ENCODE peak calls at places on chromosomes 3 and 15, in seven cellular contexts. M is body of pancreas; N is CD4-positive, CD25-positive, alpha-beta regulatory T cell; F is H9; R is pancreas; K is GM23338; X is HL-60. Z is an unnamed sample.

GRCh38 chr3:79729096-79729495 is 38.7 kb downstream of the ROBO1 start:
- DNase-seq in F (no peak), N (no peak), M (no peak), K (no peak), R (no peak), X (no peak), Z (no peak)

GRCh38 chr3:174488527-174488926 is 370.6 kb upstream of the NAALADL2 start:
- DNase-seq in F (no peak), M (no peak), N (no peak), X (no peak), R (no peak), K (no peak), Z (no peak)

GRCh38 chr15:70608156-70608555 is 155.2 kb downstream of the UACA start:
- DNase-seq in M (no peak), X (no peak), N (no peak), R (no peak), F (no peak), K (peak), Z (no peak)

GRCh38 chr3:159616234-159616825 is 372.3 kb upstream of the IL12A start:
- DNase-seq in M (no peak), R (no peak), X (no peak), K (peak), F (peak), N (no peak), Z (no peak)

GRCh38 chr15:90040618-90041017 is 39.5 kb downstream of the ZNF710 start:
- DNase-seq in K (no peak), X (no peak), N (no peak), R (peak), M (no peak), F (no peak), Z (no peak)

GRCh38 chr3:142651711-142652110 is 55.5 kb downstream of the PLS1 start:
- DNase-seq in R (no peak), K (no peak), X (no peak), N (no peak), M (no peak), F (no peak), Z (no peak)

GRCh38 chr15:69685524-69686452 is 233.2 kb downstream of the RPLP1 start:
- DNase-seq in X (no peak), R (no peak), F (no peak), N (no peak), K (no peak), M (no peak), Z (no peak)

GRCh38 chr3:73144276-73144675 is 82.8 kb downstream of the EBLN2 start:
- DNase-seq in F (no peak), K (no peak), N (no peak), R (no peak), X (no peak), M (no peak), Z (no peak)

GRCh38 chr3:193842029-193842782 is 249.2 kb downstream of the OPA1 start:
- DNase-seq in K (no peak), M (no peak), N (no peak), X (peak), R (no peak), F (no peak), Z (no peak)

GRCh38 chr15:56693761-56694160 is 39.5 kb downstream of the ZNF280D start:
- DNase-seq in M (no peak), F (no peak), N (no peak), K (no peak), R (no peak), X (no peak), Z (no peak)

GRCh38 chr15:58771621-58772235 is 626 bp downstream of the MINDY2 start:
- DNase-seq in F (peak), R (peak), N (peak), M (peak), K (peak), X (peak), Z (no peak)

GRCh38 chr3:12544652-12545472 is 437 bp downstream of the MKRN2OS start:
- DNase-seq in R (no peak), N (no peak), K (no peak), X (no peak), F (peak), M (no peak), Z (no peak)

GRCh38 chr3:20984594-20985207 is 766.3 kb downstream of the ZNF385D start:
- DNase-seq in N (no peak), X (no peak), K (no peak), F (no peak), M (no peak), R (no peak), Z (no peak)

GRCh38 chr3:156005698-156006097 is 114.7 kb upstream of the KCNAB1 start:
- DNase-seq in F (no peak), M (no peak), X (no peak), K (no peak), R (no peak), N (no peak), Z (no peak)

GRCh38 chr3:127072971-127073851 is 90.3 kb downstream of the PLXNA1 start:
- DNase-seq in R (peak), K (no peak), M (no peak), F (no peak), X (no peak), N (no peak), Z (no peak)

GRCh38 chr15:70741677-70742293 is 21.6 kb downstream of the UACA start:
- DNase-seq in K (no peak), N (no peak), X (no peak), F (no peak), R (no peak), M (no peak), Z (no peak)

GRCh38 chr3:15287565-15288330 is 44.6 kb downstream of the SH3BP5 start:
- DNase-seq in X (peak), R (no peak), M (no peak), N (no peak), K (no peak), F (no peak), Z (no peak)

GRCh38 chr3:29183346-29184087 is 97.4 kb upstream of the RBMS3 start:
- DNase-seq in F (no peak), M (no peak), X (no peak), R (no peak), N (no peak), K (no peak), Z (no peak)

GRCh38 chr15:75024102-75024636 is 779 bp downstream of the PPCDC start:
- DNase-seq in N (no peak), X (peak), K (peak), M (peak), F (no peak), R (no peak), Z (no peak)

GRCh38 chr15:94844533-94845390 is 613.4 kb downstream of the MCTP2 start:
- DNase-seq in F (peak), X (no peak), N (no peak), M (peak), K (peak), R (peak), Z (peak)

GRCh38 chr3:159771865-159772611 is 216.6 kb upstream of the IL12A start:
- DNase-seq in K (no peak), X (no peak), R (no peak), F (no peak), N (no peak), M (no peak), Z (no peak)

GRCh38 chr3:183991403-183991802 is 26.3 kb downstream of the ABCC5 start:
- DNase-seq in X (no peak), K (no peak), R (no peak), N (no peak), F (no peak), M (no peak), Z (no peak)

GRCh38 chr15:52392008-52392687 is 96.5 kb upstream of the MYO5C start:
- DNase-seq in R (no peak), N (no peak), F (peak), K (peak), M (no peak), X (no peak), Z (no peak)

GRCh38 chr3:38170722-38171121 is 5.4 kb downstream of the OXSR1 start:
- DNase-seq in M (no peak), R (no peak), X (no peak), F (no peak), K (no peak), N (no peak), Z (no peak)

GRCh38 chr3:69250014-69250413 is 127.6 kb upstream of the LMOD3 start:
- DNase-seq in F (peak), K (peak), X (no peak), R (no peak), M (peak), N (peak), Z (peak)

GRCh38 chr15:67193223-67194009 is 61.0 kb downstream of the AAGAB start:
- DNase-seq in R (no peak), K (no peak), F (no peak), X (no peak), N (no peak), M (no peak), Z (no peak)

GRCh38 chr3:112811150-112811884 is 35.3 kb downstream of the CD200R1L start:
- DNase-seq in X (no peak), F (no peak), K (no peak), R (no peak), N (no peak), M (no peak), Z (no peak)

GRCh38 chr3:76345878-76346277 is 560.5 kb upstream of the ZNF717 start:
- DNase-seq in X (no peak), K (peak), N (no peak), F (no peak), R (no peak), M (no peak), Z (no peak)

GRCh38 chr3:116445291-116445841 is at the start of gene LSAMP:
- DNase-seq in X (no peak), R (peak), M (no peak), K (peak), N (no peak), F (peak), Z (peak)

GRCh38 chr15:29018983-29019875 is 133.5 kb downstream of the APBA2 start:
- DNase-seq in F (no peak), R (no peak), M (no peak), X (no peak), N (no peak), K (no peak), Z (no peak)

GRCh38 chr3:30343067-30343831 is 263.2 kb upstream of the TGFBR2 start:
- DNase-seq in M (no peak), F (no peak), X (no peak), K (no peak), N (no peak), R (no peak), Z (no peak)

GRCh38 chr15:64462492-64462891 is 2.1 kb downstream of the ZNF609 start:
- DNase-seq in R (no peak), K (no peak), X (no peak), M (no peak), F (no peak), N (no peak), Z (no peak)
- H3K27ac ChIP-seq in R (no peak), K (peak), X (no peak), M (peak), F (no peak), N (no peak), Z (peak)

GRCh38 chr3:125107384-125107783 is 51.6 kb upstream of the HEG1 start:
- DNase-seq in N (no peak), R (no peak), X (no peak), K (no peak), F (no peak), M (no peak), Z (no peak)
- H3K27ac ChIP-seq in N (no peak), R (no peak), X (no peak), K (no peak), F (no peak), M (no peak), Z (no peak)

GRCh38 chr3:132499071-132499470 is 81.8 kb downstream of the DNAJC13 start:
- DNase-seq in K (no peak), R (no peak), N (no peak), F (no peak), M (no peak), X (no peak), Z (no peak)
- H3K27ac ChIP-seq in K (peak), R (no peak), N (no peak), F (no peak), M (no peak), X (no peak), Z (no peak)

DNA sequence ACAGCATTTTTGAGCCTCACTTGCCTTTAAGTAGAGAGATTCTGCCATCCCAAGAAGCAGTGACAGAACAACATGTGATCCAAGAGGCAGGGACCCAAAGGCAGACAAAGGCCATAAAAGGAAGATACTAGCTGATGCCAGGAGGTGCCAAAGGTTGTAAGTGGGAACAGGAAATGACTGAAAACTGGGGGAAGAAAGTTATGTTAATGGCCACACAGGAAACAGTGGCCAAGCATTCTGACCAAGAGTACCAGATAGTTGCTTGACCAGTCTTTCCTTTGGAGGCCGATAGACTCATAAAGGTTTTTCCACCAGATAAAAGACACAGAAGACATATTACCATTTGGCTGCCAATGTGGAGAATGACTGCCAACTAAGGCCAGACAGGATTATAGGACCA is 274.5 kb upstream of the PEX5L start:
- DNase-seq in M (no peak), R (no peak), N (no peak), K (peak), X (no peak), F (no peak), Z (no peak)
- H3K27ac ChIP-seq in M (no peak), R (no peak), N (no peak), K (no peak), X (no peak), F (no peak), Z (no peak)

DNA sequence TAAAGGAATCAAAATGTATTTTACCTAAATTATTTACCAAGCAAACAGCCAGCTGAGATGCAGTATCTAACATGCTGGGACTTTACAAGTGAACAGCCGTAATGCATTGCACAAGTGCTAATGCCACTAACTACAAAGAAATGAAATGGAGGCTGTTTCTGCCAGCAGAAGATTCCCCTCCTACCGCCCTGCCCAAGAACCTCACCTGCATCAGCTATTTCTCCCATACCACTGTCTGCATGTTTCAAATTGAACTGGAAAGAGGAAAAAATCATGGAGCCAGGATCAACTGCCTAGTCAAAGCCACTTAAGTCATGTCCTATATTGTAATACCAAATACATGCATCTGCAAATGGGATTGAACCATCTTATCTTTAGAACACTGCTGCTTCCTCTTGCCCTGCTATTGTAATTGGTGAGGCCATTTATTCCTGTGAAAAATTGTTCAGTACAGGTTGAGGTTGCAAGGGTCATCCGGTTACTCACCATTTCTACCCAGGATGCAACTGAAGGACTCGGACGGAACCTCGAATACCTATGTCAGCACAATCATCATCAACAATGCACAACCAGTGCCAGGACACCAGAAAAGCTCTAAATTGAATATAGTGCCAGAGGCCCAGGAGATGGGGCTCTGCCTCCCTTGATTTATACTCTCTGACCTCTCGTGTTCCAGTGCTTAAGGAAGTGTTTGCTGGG is 27.5 kb downstream of the ANXA2 start:
- DNase-seq in R (no peak), K (no peak), X (no peak), N (no peak), F (no peak), M (no peak), Z (no peak)
- H3K27ac ChIP-seq in R (peak), K (no peak), X (no peak), N (peak), F (no peak), M (peak), Z (no peak)

GRCh38 chr3:186366206-186366605 is 4.2 kb upstream of the DGKG start:
- DNase-seq in M (no peak), N (no peak), K (no peak), R (no peak), X (no peak), F (no peak), Z (no peak)
- H3K27ac ChIP-seq in M (no peak), N (no peak), K (no peak), R (no peak), X (peak), F (no peak), Z (no peak)

DNA sequence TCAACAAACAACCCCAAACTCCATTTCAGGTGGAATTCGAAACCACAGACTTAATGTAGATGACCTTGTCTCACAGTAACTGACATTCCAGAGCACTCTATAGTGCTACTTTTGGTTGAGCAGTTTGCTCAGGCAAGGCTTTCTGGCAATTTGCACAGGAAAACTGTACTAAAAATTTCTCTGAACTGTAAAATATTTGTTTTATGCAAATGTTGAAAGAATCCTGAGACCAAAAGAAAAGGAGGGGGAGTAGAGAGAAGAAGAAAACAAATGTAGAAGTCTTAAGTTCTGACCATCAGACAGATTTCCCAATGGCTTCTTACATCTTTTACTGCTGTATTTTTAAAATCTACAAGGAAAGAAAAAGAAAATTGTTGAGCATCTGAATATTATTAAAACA is 53.5 kb downstream of the DTWD1 start:
- DNase-seq in F (no peak), R (no peak), X (no peak), M (no peak), K (no peak), N (no peak), Z (no peak)
- H3K27ac ChIP-seq in F (no peak), R (no peak), X (no peak), M (no peak), K (no peak), N (no peak), Z (no peak)

Z was measured in substantia nigra.